ENCODE peak calls at places on chromosomes 12 and 14, in eight cellular contexts. L is NCI-H1105, R is AG10803, U is occipital lobe, F is left kidney, G is left lung, O is cerebellum, Q is NCI-H226. N is an unnamed sample.
A peak's percentile ranks its signal among the peaks of the same experiment; 100 is the strongest.

GRCh38 chr12:126719886-126720666 is 1546.9 kb upstream of the TMEM132C start:
- DNase-seq in Q (no peak), G (no peak), R (no peak), U (no peak), F (peak; percentile 66), O (no peak), L (no peak), N (no peak)

GRCh38 chr12:23891115-23891514 is 58.4 kb downstream of the SOX5 start:
- DNase-seq in U (no peak), Q (no peak), G (no peak), O (no peak), F (no peak), R (no peak), L (no peak), N (no peak)

GRCh38 chr12:47088021-47088944 is 8.5 kb upstream of the AMIGO2 start:
- DNase-seq in R (peak; percentile 48), F (peak; percentile 14), Q (peak; percentile 78), U (no peak), O (no peak), L (peak; percentile 91), G (no peak), N (peak; percentile 72)

GRCh38 chr12:78096909-78097597 is 266.4 kb downstream of the NAV3 start:
- DNase-seq in Q (no peak), F (peak; percentile 45), U (peak; percentile 34), L (no peak), O (peak; percentile 64), R (peak; percentile 77), G (no peak), N (peak; percentile 82)

GRCh38 chr12:44031472-44032185 is 195.7 kb downstream of the TMEM117 start:
- DNase-seq in R (no peak), G (no peak), O (no peak), F (no peak), Q (peak; percentile 82), U (no peak), L (no peak), N (no peak)

GRCh38 chr12:26744697-26745440 is 88.1 kb downstream of the ITPR2 start:
- DNase-seq in F (peak; percentile 57), L (no peak), U (no peak), O (no peak), G (no peak), Q (no peak), R (no peak), N (peak; percentile 16)

GRCh38 chr14:53683229-53683628 is 273.4 kb downstream of the BMP4 start:
- DNase-seq in O (no peak), U (no peak), Q (no peak), L (peak; percentile 77), R (no peak), F (peak; percentile 7), G (no peak), N (no peak)

GRCh38 chr14:69648480-69649414 is 37.4 kb downstream of the SUSD6 start:
- DNase-seq in F (peak; percentile 53), R (peak; percentile 60), L (no peak), U (no peak), Q (peak; percentile 65), G (no peak), O (no peak), N (peak; percentile 69)

GRCh38 chr12:89227774-89228173 is 124.5 kb downstream of the DUSP6 start:
- DNase-seq in U (no peak), L (no peak), F (no peak), Q (no peak), O (no peak), R (peak; percentile 38), G (no peak), N (no peak)

GRCh38 chr14:44339256-44339655 is 167.8 kb downstream of the FSCB start:
- DNase-seq in R (no peak), O (no peak), F (no peak), U (no peak), L (no peak), Q (peak; percentile 3), G (no peak), N (no peak)

GRCh38 chr14:25753130-25753529 is 703.2 kb upstream of the STXBP6 start:
- DNase-seq in G (no peak), R (no peak), L (no peak), U (no peak), F (no peak), Q (no peak), O (no peak), N (no peak)